ENCODE peak calls at places on chromosome 20, in ten cellular contexts. R is tibial artery; L is mucosa of descending colon; G is aorta; O is right atrium auricular region; F is fibroblast of lung; C is heart left ventricle; M is effector memory CD4-positive, alpha-beta T cell; Q is pancreas; D is IMR-90. X is an unnamed sample.
A peak's percentile ranks its signal among the peaks of the same experiment; 100 is the strongest.

GRCh38 chr20:61849376-61849775 is 216.3 kb downstream of the TAF4 start:
- DNase-seq in F (no peak), L (no peak), M (no peak), O (no peak), D (no peak), C (no peak), R (no peak), Q (no peak), G (no peak), X (no peak)

GRCh38 chr20:47502801-47503239 is 1.1 kb downstream of the NCOA3 start:
- DNase-seq in F (peak; percentile 47), M (no peak), D (peak; percentile 62), R (no peak), C (no peak), Q (no peak), O (no peak), G (no peak), L (peak; percentile 33), X (no peak)

GRCh38 chr20:16758459-16759160 is 10.5 kb downstream of the OTOR start:
- DNase-seq in D (no peak), R (no peak), O (no peak), Q (no peak), L (no peak), M (no peak), G (no peak), F (no peak), C (no peak), X (no peak)

GRCh38 chr20:50256577-50256976 is 65.9 kb downstream of the CEBPB start:
- DNase-seq in M (no peak), O (no peak), D (peak; percentile 24), G (no peak), L (no peak), C (no peak), F (no peak), Q (no peak), R (no peak), X (no peak)

GRCh38 chr20:38434310-38434741 is 802 bp downstream of the SNHG17 start:
- DNase-seq in M (peak; percentile 9), L (no peak), C (no peak), Q (no peak), G (no peak), F (peak; percentile 18), O (no peak), D (peak; percentile 23), R (no peak), X (peak; percentile 8)

GRCh38 chr20:37615507-37616425 is 78.1 kb upstream of the CTNNBL1 start:
- DNase-seq in D (no peak), Q (peak; percentile 63), O (no peak), M (no peak), G (no peak), F (peak; percentile 20), C (no peak), L (peak; percentile 71), R (peak; percentile 46), X (no peak)

GRCh38 chr20:47735412-47736400 is 49.6 kb downstream of the SULF2 start:
- DNase-seq in O (peak; percentile 63), F (no peak), D (no peak), M (no peak), C (peak; percentile 48), L (peak; percentile 19), R (peak; percentile 40), Q (no peak), G (no peak), X (no peak)

GRCh38 chr20:34108616-34109174 is 3.3 kb downstream of the EIF2S2 start:
- DNase-seq in D (no peak), O (no peak), R (no peak), M (no peak), L (no peak), G (no peak), F (no peak), Q (no peak), C (no peak), X (no peak)

GRCh38 chr20:49288250-49288751 is 10.4 kb upstream of the ZNFX1 start:
- DNase-seq in G (no peak), F (no peak), O (no peak), L (no peak), D (no peak), Q (no peak), M (no peak), R (no peak), C (no peak), X (no peak)

GRCh38 chr20:48524582-48524981 is 303.2 kb downstream of the PREX1 start:
- DNase-seq in R (no peak), L (no peak), O (no peak), C (no peak), G (no peak), F (no peak), D (no peak), M (no peak), Q (no peak), X (no peak)

GRCh38 chr20:14361509-14362179 is 24.2 kb upstream of the FLRT3 start:
- DNase-seq in Q (no peak), R (no peak), F (no peak), L (no peak), G (no peak), C (no peak), O (no peak), M (no peak), D (no peak), X (no peak)

GRCh38 chr20:51120438-51120837 is 97.5 kb upstream of the KCNG1 start:
- DNase-seq in L (no peak), D (no peak), Q (no peak), M (no peak), F (no peak), G (no peak), C (no peak), O (no peak), R (no peak), X (no peak)

GRCh38 chr20:21074605-21075336 is 31.4 kb downstream of the LINC00237 start:
- DNase-seq in R (no peak), C (no peak), M (no peak), Q (no peak), G (no peak), O (no peak), L (no peak), D (no peak), F (peak; percentile 28), X (no peak)

GRCh38 chr20:24164360-24164759 is 175.8 kb upstream of the GGTLC1 start:
- DNase-seq in G (no peak), R (no peak), Q (no peak), L (peak; percentile 10), F (no peak), M (no peak), C (no peak), O (no peak), D (no peak), X (no peak)

GRCh38 chr20:59055302-59055701 is 12.7 kb upstream of the PRELID3B start:
- DNase-seq in L (peak; percentile 37), G (no peak), Q (no peak), M (no peak), C (no peak), R (no peak), F (no peak), D (peak; percentile 37), O (no peak), X (no peak)

GRCh38 chr20:61761453-61762207 is 304.1 kb downstream of the TAF4 start:
- DNase-seq in L (no peak), D (no peak), O (no peak), R (no peak), F (no peak), G (peak; percentile 67), C (no peak), M (no peak), Q (no peak), X (no peak)

DNA sequence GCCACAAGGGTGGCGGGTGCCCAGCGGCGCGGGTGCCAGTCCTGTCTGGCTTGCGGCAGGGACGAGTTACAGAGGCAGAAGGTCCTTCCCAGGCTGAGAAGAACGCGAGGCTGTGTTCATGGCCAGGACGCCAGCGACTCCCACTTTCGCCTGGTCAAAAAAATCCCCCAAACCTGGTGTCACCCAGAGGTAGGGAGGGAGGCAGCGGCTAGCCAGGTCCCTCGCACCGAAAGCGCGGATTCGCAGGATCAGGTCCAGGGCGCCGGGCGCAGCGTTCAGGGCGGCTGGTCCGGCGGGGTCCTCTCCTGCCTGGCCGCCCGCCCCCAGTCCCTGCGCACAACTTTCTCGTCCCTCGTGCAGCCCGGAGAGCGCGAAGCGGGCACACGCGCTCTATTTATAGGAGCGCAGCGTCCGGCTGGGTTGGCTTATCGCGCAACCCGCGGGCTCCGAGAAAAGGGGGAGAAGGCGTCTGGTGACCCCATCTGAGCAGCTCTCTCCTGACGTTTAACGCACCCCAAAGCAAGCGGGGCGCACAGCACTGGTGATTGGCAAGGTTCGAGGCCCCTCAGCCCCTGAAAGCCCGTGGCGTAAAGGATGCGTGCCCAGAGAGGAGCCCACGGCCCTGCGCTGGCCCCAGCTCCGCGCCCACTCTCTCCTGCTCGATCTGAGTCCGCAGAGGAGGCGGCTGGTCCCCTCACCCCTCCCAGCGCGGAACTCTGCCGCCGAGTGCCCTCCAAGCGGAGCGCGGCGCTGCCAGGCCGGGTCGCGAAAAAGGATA is 519 bp downstream of the CBLN4 start:
- DNase-seq in G (no peak), D (no peak), R (no peak), L (no peak), C (no peak), F (no peak), M (no peak), Q (no peak), O (no peak), X (no peak)
- H3K9me3 ChIP-seq in G (peaks cover 2% of the 10 kb centered on the region), D (peaks cover 31% of the 10 kb centered on the region), R (no peaks in the 10 kb centered on the region), L (no peaks in the 10 kb centered on the region), C (no peaks in the 10 kb centered on the region), F (no peaks in the 10 kb centered on the region), M (no peaks in the 10 kb centered on the region), Q (no peaks in the 10 kb centered on the region), O (no peaks in the 10 kb centered on the region), X (no peaks in the 10 kb centered on the region)

GRCh38 chr20:56157530-56158203 is 90.9 kb upstream of the MC3R start:
- DNase-seq in D (no peak), L (no peak), R (no peak), C (no peak), M (no peak), O (no peak), G (no peak), F (no peak), Q (no peak), X (no peak)
- H3K9me3 ChIP-seq in D (peaks cover 34% of the 10 kb centered on the region), L (no peaks in the 10 kb centered on the region), R (no peaks in the 10 kb centered on the region), C (no peaks in the 10 kb centered on the region), M (no peaks in the 10 kb centered on the region), O (no peaks in the 10 kb centered on the region), G (peaks cover 2% of the 10 kb centered on the region), F (no peaks in the 10 kb centered on the region), Q (no peaks in the 10 kb centered on the region), X (no peaks in the 10 kb centered on the region)

DNA sequence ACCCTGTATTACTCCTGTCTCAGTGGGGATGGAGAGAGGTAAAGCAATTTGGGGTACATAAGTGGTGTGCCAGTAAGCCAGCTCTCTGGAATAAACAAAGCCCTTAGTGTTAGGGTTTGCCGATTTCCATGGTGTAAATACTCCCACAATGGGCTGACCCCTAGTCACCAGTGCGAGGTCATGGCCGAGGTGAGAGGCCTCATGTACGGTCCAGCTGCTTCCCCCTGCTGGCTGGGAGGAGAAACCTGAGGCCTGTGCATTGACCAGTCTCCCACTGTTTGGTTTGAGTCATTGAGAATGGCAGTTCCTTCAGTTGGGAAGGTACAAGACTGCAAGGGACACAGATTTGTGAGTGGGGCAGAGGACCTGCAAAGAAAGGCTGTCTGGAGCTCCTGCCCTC is 382.0 kb downstream of the CDH26 start:
- DNase-seq in M (no peak), R (no peak), F (no peak), O (no peak), G (no peak), Q (no peak), L (no peak), D (no peak), C (no peak), X (no peak)
- H3K9me3 ChIP-seq in M (no peaks in the 10 kb centered on the region), R (no peaks in the 10 kb centered on the region), F (no peaks in the 10 kb centered on the region), O (no peaks in the 10 kb centered on the region), G (no peaks in the 10 kb centered on the region), Q (no peaks in the 10 kb centered on the region), L (no peaks in the 10 kb centered on the region), D (peaks cover 9% of the 10 kb centered on the region), C (no peaks in the 10 kb centered on the region), X (no peaks in the 10 kb centered on the region)

GRCh38 chr20:55488593-55488992 is 516.7 kb downstream of the CBLN4 start:
- DNase-seq in R (no peak), M (no peak), C (no peak), F (no peak), G (no peak), D (no peak), L (no peak), O (no peak), Q (no peak), X (no peak)
- H3K9me3 ChIP-seq in R (no peaks in the 10 kb centered on the region), M (no peaks in the 10 kb centered on the region), C (peaks cover 8% of the 10 kb centered on the region), F (no peaks in the 10 kb centered on the region), G (peaks cover 1% of the 10 kb centered on the region), D (peaks cover 9% of the 10 kb centered on the region), L (no peaks in the 10 kb centered on the region), O (no peaks in the 10 kb centered on the region), Q (no peaks in the 10 kb centered on the region), X (no peaks in the 10 kb centered on the region)

X was measured in T-helper 17 cell.